ENCODE peak calls at places on chromosomes 6 and 20, in six cellular contexts. One of them, this sample, is unnamed.

GRCh38 chr6:74946961-74947360 is 258.9 kb downstream of the COL12A1 start:
- DNase-seq in CD8-positive, alpha-beta memory T cell: no peak
- DNase-seq in NCI-H82: no peak
- DNase-seq in NCI-H1417: no peak
- DNase-seq in HuH-7: no peak
- DNase-seq in brain microvascular endothelial cell: peak; percentile 40
- DNase-seq in this sample: no peak

GRCh38 chr6:161023316-161023715 is 31.7 kb downstream of the MAP3K4 start:
- DNase-seq in CD8-positive, alpha-beta memory T cell: no peak
- DNase-seq in NCI-H1417: no peak
- DNase-seq in HuH-7: no peak
- DNase-seq in brain microvascular endothelial cell: no peak
- DNase-seq in NCI-H82: no peak
- DNase-seq in this sample: no peak

GRCh38 chr6:40312213-40313015 is 274.8 kb downstream of the LRFN2 start:
- DNase-seq in HuH-7: no peak
- DNase-seq in NCI-H82: no peak
- DNase-seq in brain microvascular endothelial cell: peak; percentile 6
- DNase-seq in NCI-H1417: no peak
- DNase-seq in CD8-positive, alpha-beta memory T cell: no peak
- DNase-seq in this sample: no peak

GRCh38 chr6:152472325-152472724 is 164.8 kb downstream of the SYNE1 start:
- DNase-seq in CD8-positive, alpha-beta memory T cell: no peak
- DNase-seq in brain microvascular endothelial cell: no peak
- DNase-seq in NCI-H82: no peak
- DNase-seq in NCI-H1417: no peak
- DNase-seq in HuH-7: no peak
- DNase-seq in this sample: no peak

GRCh38 chr6:106446287-106446885 is 85.9 kb downstream of the CRYBG1 start:
- DNase-seq in HuH-7: no peak
- DNase-seq in NCI-H82: peak; percentile 7
- DNase-seq in CD8-positive, alpha-beta memory T cell: peak; percentile 17
- DNase-seq in NCI-H1417: peak; percentile 2
- DNase-seq in brain microvascular endothelial cell: no peak
- DNase-seq in this sample: no peak

GRCh38 chr6:71238351-71238750 is 50.3 kb upstream of the OGFRL1 start:
- DNase-seq in NCI-H82: no peak
- DNase-seq in brain microvascular endothelial cell: peak; percentile 21
- DNase-seq in CD8-positive, alpha-beta memory T cell: no peak
- DNase-seq in NCI-H1417: no peak
- DNase-seq in HuH-7: no peak
- DNase-seq in this sample: peak; percentile 10

GRCh38 chr20:23928788-23929187 is 49.2 kb upstream of the CST5 start:
- DNase-seq in NCI-H82: no peak
- DNase-seq in CD8-positive, alpha-beta memory T cell: peak; percentile 63
- DNase-seq in brain microvascular endothelial cell: no peak
- DNase-seq in NCI-H1417: peak; percentile 3
- DNase-seq in HuH-7: no peak
- DNase-seq in this sample: no peak

GRCh38 chr6:111492499-111492898 is 9.5 kb upstream of the REV3L start:
- DNase-seq in HuH-7: no peak
- DNase-seq in NCI-H82: no peak
- DNase-seq in brain microvascular endothelial cell: no peak
- DNase-seq in CD8-positive, alpha-beta memory T cell: no peak
- DNase-seq in NCI-H1417: no peak
- DNase-seq in this sample: no peak

GRCh38 chr6:25010166-25010565 is 74.4 kb upstream of the RIPOR2 start:
- DNase-seq in NCI-H1417: no peak
- DNase-seq in CD8-positive, alpha-beta memory T cell: no peak
- DNase-seq in HuH-7: no peak
- DNase-seq in brain microvascular endothelial cell: peak; percentile 21
- DNase-seq in NCI-H82: peak; percentile 25
- DNase-seq in this sample: no peak

GRCh38 chr6:127115032-127115661 is 3.3 kb upstream of the RSPO3 start:
- DNase-seq in NCI-H1417: no peak
- DNase-seq in HuH-7: no peak
- DNase-seq in NCI-H82: no peak
- DNase-seq in CD8-positive, alpha-beta memory T cell: no peak
- DNase-seq in brain microvascular endothelial cell: no peak
- DNase-seq in this sample: no peak

GRCh38 chr20:4817230-4817671 is 95.5 kb downstream of the PRND start:
- DNase-seq in brain microvascular endothelial cell: no peak
- DNase-seq in CD8-positive, alpha-beta memory T cell: no peak
- DNase-seq in NCI-H1417: no peak
- DNase-seq in NCI-H82: peak; percentile 9
- DNase-seq in HuH-7: peak; percentile 67
- DNase-seq in this sample: no peak

GRCh38 chr6:26175428-26176181 is 88.4 kb downstream of the HFE start:
- DNase-seq in NCI-H1417: peak; percentile 45
- DNase-seq in HuH-7: no peak
- DNase-seq in CD8-positive, alpha-beta memory T cell: peak; percentile 63
- DNase-seq in NCI-H82: peak; percentile 91
- DNase-seq in brain microvascular endothelial cell: peak; percentile 56
- DNase-seq in this sample: no peak

GRCh38 chr6:160667854-160668481 is 3.9 kb upstream of the LPA start:
- DNase-seq in HuH-7: peak; percentile 81
- DNase-seq in NCI-H1417: no peak
- DNase-seq in NCI-H82: peak; percentile 41
- DNase-seq in brain microvascular endothelial cell: no peak
- DNase-seq in CD8-positive, alpha-beta memory T cell: no peak
- DNase-seq in this sample: no peak